ENCODE peak calls at places on chromosomes 2 and 18, in six cellular contexts. One of them, this sample, is unnamed.

GRCh38 chr2:149313512-149313972 is 16.8 kb upstream of the LYPD6 start:
- DNase-seq in A549: peak; percentile 43
- DNase-seq in endothelial cell of umbilical vein: peak; percentile 40
- DNase-seq in Peyer's patch: peak; percentile 69
- DNase-seq in K562: peak; percentile 76
- DNase-seq in breast epithelium: peak; percentile 54
- DNase-seq in this sample: peak; percentile 68

GRCh38 chr18:5302606-5303005 is 7.1 kb upstream of the ZBTB14 start:
- DNase-seq in A549: no peak
- DNase-seq in endothelial cell of umbilical vein: no peak
- DNase-seq in Peyer's patch: no peak
- DNase-seq in K562: no peak
- DNase-seq in breast epithelium: no peak
- DNase-seq in this sample: no peak

GRCh38 chr2:172613035-172613434 is 57.1 kb downstream of the PDK1 start:
- DNase-seq in A549: no peak
- DNase-seq in endothelial cell of umbilical vein: no peak
- DNase-seq in Peyer's patch: no peak
- DNase-seq in K562: no peak
- DNase-seq in breast epithelium: no peak
- DNase-seq in this sample: no peak

GRCh38 chr2:74440005-74440377 is 1.7 kb downstream of the RTKN start:
- DNase-seq in A549: no peak
- DNase-seq in endothelial cell of umbilical vein: peak; percentile 44
- DNase-seq in Peyer's patch: no peak
- DNase-seq in K562: peak; percentile 49
- DNase-seq in breast epithelium: no peak
- DNase-seq in this sample: peak; percentile 74

GRCh38 chr2:158716091-158716815 is 78.9 kb upstream of the DAPL1 start:
- DNase-seq in A549: no peak
- DNase-seq in endothelial cell of umbilical vein: peak; percentile 98
- DNase-seq in Peyer's patch: no peak
- DNase-seq in K562: no peak
- DNase-seq in breast epithelium: no peak
- DNase-seq in this sample: no peak

GRCh38 chr18:78522507-78522906 is 457.1 kb upstream of the SALL3 start:
- DNase-seq in A549: no peak
- DNase-seq in endothelial cell of umbilical vein: no peak
- DNase-seq in Peyer's patch: no peak
- DNase-seq in K562: no peak
- DNase-seq in breast epithelium: no peak
- DNase-seq in this sample: no peak

GRCh38 chr2:61726456-61727209 is 127.2 kb downstream of the FAM161A start:
- DNase-seq in A549: no peak
- DNase-seq in endothelial cell of umbilical vein: no peak
- DNase-seq in Peyer's patch: no peak
- DNase-seq in K562: no peak
- DNase-seq in breast epithelium: no peak
- DNase-seq in this sample: no peak

GRCh38 chr2:42141687-42142475 is 27.3 kb upstream of the EML4 start:
- DNase-seq in A549: peak; percentile 77
- DNase-seq in endothelial cell of umbilical vein: peak; percentile 81
- DNase-seq in Peyer's patch: peak; percentile 76
- DNase-seq in K562: peak; percentile 19
- DNase-seq in breast epithelium: no peak
- DNase-seq in this sample: no peak

DNA sequence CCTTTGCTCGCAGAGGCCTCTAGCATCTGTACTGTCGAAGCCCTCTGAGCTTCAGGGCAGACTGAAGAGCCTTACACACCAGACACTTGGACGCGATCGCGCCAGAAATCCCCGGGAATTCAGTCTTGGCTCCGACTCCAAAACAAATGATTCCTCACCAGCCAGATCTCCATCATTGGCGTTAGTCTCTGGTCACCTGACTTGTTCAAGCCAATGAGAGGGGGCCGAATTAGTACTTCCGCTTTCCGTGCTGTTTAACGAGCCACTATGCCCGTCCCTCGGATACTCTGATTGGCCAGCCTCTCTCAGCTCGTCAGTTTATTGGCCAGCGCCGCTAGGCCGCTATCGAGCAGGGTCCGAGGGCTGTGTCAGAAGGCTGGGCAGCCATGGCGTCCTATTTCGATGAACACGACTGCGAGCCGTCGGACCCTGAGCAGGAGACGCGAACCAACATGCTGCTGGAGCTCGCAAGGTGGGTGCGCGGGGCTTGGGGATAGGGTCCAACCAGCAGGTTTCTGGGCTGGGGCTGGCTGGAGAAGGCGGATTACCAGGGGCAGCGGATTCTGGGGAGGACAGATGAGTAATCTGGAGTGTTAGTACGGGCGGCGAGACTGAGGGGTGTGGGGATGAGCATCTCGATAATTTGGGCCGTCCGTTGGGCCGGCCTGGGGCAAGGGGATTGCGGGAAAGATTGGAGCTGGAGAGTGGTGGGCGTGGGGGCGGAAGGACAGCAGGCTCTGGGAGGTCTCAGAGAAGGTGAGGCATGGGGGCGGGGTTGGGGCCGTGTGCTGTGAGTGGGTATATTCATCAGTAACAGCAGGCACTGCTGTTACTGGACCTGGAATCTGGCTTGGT is at the start of gene RNF181:
- DNase-seq in A549: peak; percentile 100
- DNase-seq in endothelial cell of umbilical vein: peak; percentile 99
- DNase-seq in Peyer's patch: peak; percentile 98
- DNase-seq in K562: peak; percentile 94
- DNase-seq in breast epithelium: peak; percentile 93
- DNase-seq in this sample: peak; percentile 95
- TF ChIP-seq POLR2A in A549: peak; percentile 86
- TF ChIP-seq POLR2A in endothelial cell of umbilical vein: peak; percentile 90
- TF ChIP-seq POLR2A in Peyer's patch: peak; percentile 82
- TF ChIP-seq POLR2A in K562: peak; percentile 93
- TF ChIP-seq POLR2A in breast epithelium: peak; percentile 89
- TF ChIP-seq POLR2A in this sample: peak; percentile 73

DNA sequence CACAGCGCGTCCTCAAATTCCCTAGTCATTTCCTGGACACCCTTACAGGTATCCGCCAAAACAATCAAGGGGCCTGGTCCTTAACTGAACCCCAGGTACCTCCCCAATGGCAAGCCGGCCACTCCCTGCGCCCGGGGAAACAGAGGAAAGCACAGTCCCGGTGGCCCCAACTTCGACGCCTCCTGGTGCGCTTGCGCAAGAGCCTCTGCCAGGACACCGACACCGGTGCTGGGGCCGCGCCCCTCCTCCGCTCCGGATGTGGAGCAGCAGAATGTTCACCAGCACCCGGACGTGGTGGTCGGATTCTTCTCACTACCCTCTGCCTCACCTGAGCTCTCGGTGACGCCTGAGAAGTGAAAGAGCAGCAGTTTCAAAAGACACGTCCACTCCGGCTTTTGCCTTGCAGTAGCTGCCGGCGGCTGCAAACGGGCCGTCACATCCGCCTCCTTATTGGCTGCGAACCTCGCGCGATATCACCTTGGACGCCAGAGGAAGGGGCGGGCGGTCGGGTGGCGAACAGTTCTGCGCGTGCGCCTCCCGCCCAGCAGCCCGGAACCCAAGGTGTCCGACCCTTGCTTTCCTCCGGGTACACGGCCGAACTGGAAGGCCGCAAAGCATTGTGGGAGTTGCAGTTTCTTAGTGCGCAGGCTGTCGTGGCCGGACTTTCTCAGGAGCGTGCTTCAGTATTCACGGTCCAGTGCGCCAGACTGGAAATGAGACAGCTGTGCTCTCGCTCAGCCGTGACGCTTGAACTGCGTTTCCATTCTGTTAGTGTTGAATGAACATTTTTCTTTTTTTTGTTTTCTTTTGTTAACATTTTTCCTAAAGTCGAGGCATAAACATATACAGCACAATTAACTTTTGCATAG is at the start of gene TXNDC9:
- DNase-seq in A549: peak; percentile 89
- DNase-seq in endothelial cell of umbilical vein: peak; percentile 100
- DNase-seq in Peyer's patch: peak; percentile 99
- DNase-seq in K562: peak; percentile 93
- DNase-seq in breast epithelium: peak; percentile 97
- DNase-seq in this sample: peak; percentile 78
- TF ChIP-seq POLR2A in A549: peak; percentile 76
- TF ChIP-seq POLR2A in endothelial cell of umbilical vein: peak; percentile 97
- TF ChIP-seq POLR2A in Peyer's patch: peak; percentile 73
- TF ChIP-seq POLR2A in K562: peak; percentile 98
- TF ChIP-seq POLR2A in breast epithelium: peak; percentile 13
- TF ChIP-seq POLR2A in this sample: peak; percentile 59

GRCh38 chr2:120606280-120606679 is 129.4 kb upstream of the GLI2 start:
- DNase-seq in A549: no peak
- DNase-seq in endothelial cell of umbilical vein: no peak
- DNase-seq in Peyer's patch: no peak
- DNase-seq in K562: no peak
- DNase-seq in breast epithelium: no peak
- DNase-seq in this sample: no peak
- TF ChIP-seq POLR2A in A549: no peak
- TF ChIP-seq POLR2A in endothelial cell of umbilical vein: no peak
- TF ChIP-seq POLR2A in Peyer's patch: no peak
- TF ChIP-seq POLR2A in K562: no peak
- TF ChIP-seq POLR2A in breast epithelium: no peak
- TF ChIP-seq POLR2A in this sample: no peak

GRCh38 chr2:85604568-85605339 is 2.3 kb upstream of the TMEM150A start:
- DNase-seq in A549: no peak
- DNase-seq in endothelial cell of umbilical vein: no peak
- DNase-seq in Peyer's patch: no peak
- DNase-seq in K562: no peak
- DNase-seq in breast epithelium: no peak
- DNase-seq in this sample: no peak
- TF ChIP-seq POLR2A in A549: no peak
- TF ChIP-seq POLR2A in endothelial cell of umbilical vein: no peak
- TF ChIP-seq POLR2A in Peyer's patch: no peak
- TF ChIP-seq POLR2A in K562: peak; percentile 22
- TF ChIP-seq POLR2A in breast epithelium: no peak
- TF ChIP-seq POLR2A in this sample: no peak

GRCh38 chr18:3923750-3924149 is 473.8 kb downstream of the TGIF1 start:
- DNase-seq in A549: no peak
- DNase-seq in endothelial cell of umbilical vein: no peak
- DNase-seq in Peyer's patch: no peak
- DNase-seq in K562: no peak
- DNase-seq in breast epithelium: no peak
- DNase-seq in this sample: no peak

GRCh38 chr18:3921826-3922225 is 471.9 kb downstream of the TGIF1 start:
- DNase-seq in A549: no peak
- DNase-seq in endothelial cell of umbilical vein: no peak
- DNase-seq in Peyer's patch: no peak
- DNase-seq in K562: no peak
- DNase-seq in breast epithelium: no peak
- DNase-seq in this sample: no peak

GRCh38 chr18:3919396-3920061 is 469.6 kb downstream of the TGIF1 start:
- DNase-seq in A549: no peak
- DNase-seq in endothelial cell of umbilical vein: no peak
- DNase-seq in Peyer's patch: no peak
- DNase-seq in K562: no peak
- DNase-seq in breast epithelium: no peak
- DNase-seq in this sample: no peak

GRCh38 chr18:3920832-3921231 is 470.9 kb downstream of the TGIF1 start:
- DNase-seq in A549: no peak
- DNase-seq in endothelial cell of umbilical vein: no peak
- DNase-seq in Peyer's patch: no peak
- DNase-seq in K562: no peak
- DNase-seq in breast epithelium: no peak
- DNase-seq in this sample: no peak

GRCh38 chr18:3924455-3924854 is 474.5 kb downstream of the TGIF1 start:
- DNase-seq in A549: no peak
- DNase-seq in endothelial cell of umbilical vein: no peak
- DNase-seq in Peyer's patch: no peak
- DNase-seq in K562: no peak
- DNase-seq in breast epithelium: no peak
- DNase-seq in this sample: no peak
- TF ChIP-seq POLR2A in A549: no peak
- TF ChIP-seq POLR2A in endothelial cell of umbilical vein: no peak
- TF ChIP-seq POLR2A in Peyer's patch: no peak
- TF ChIP-seq POLR2A in K562: no peak
- TF ChIP-seq POLR2A in breast epithelium: no peak
- TF ChIP-seq POLR2A in this sample: no peak

GRCh38 chr18:9474983-9475642 is at the start of gene RALBP1:
- DNase-seq in A549: peak; percentile 86
- DNase-seq in endothelial cell of umbilical vein: peak; percentile 100
- DNase-seq in Peyer's patch: peak; percentile 100
- DNase-seq in K562: peak; percentile 96
- DNase-seq in breast epithelium: peak; percentile 100
- DNase-seq in this sample: peak; percentile 98
- TF ChIP-seq POLR2A in A549: peak; percentile 90
- TF ChIP-seq POLR2A in endothelial cell of umbilical vein: peak; percentile 93
- TF ChIP-seq POLR2A in Peyer's patch: no peak
- TF ChIP-seq POLR2A in K562: peak; percentile 98
- TF ChIP-seq POLR2A in breast epithelium: no peak
- TF ChIP-seq POLR2A in this sample: peak; percentile 88

GRCh38 chr2:100562613-100563406 is at the start of gene PDCL3:
- DNase-seq in A549: peak; percentile 93
- DNase-seq in endothelial cell of umbilical vein: peak; percentile 98
- DNase-seq in Peyer's patch: peak; percentile 99
- DNase-seq in K562: peak; percentile 97
- DNase-seq in breast epithelium: peak; percentile 92
- DNase-seq in this sample: peak; percentile 97
- TF ChIP-seq POLR2A in A549: peak; percentile 73
- TF ChIP-seq POLR2A in endothelial cell of umbilical vein: peak; percentile 77
- TF ChIP-seq POLR2A in Peyer's patch: peak; percentile 95
- TF ChIP-seq POLR2A in K562: peak; percentile 90
- TF ChIP-seq POLR2A in breast epithelium: peak; percentile 20
- TF ChIP-seq POLR2A in this sample: peak; percentile 45

GRCh38 chr18:45539383-45539960 is 75.8 kb upstream of the SLC14A2 start:
- DNase-seq in A549: no peak
- DNase-seq in endothelial cell of umbilical vein: no peak
- DNase-seq in Peyer's patch: no peak
- DNase-seq in K562: no peak
- DNase-seq in breast epithelium: no peak
- DNase-seq in this sample: no peak
- TF ChIP-seq POLR2A in A549: no peak
- TF ChIP-seq POLR2A in endothelial cell of umbilical vein: no peak
- TF ChIP-seq POLR2A in Peyer's patch: no peak
- TF ChIP-seq POLR2A in K562: no peak
- TF ChIP-seq POLR2A in breast epithelium: no peak
- TF ChIP-seq POLR2A in this sample: no peak

This sample was measured in H54.